ENCODE peak calls at places on chromosomes 16 and 17, in eight cellular contexts. One of them, this sample, is unnamed.

GRCh38 chr16:56975714-56976113 is 13.6 kb upstream of the NLRC5 start:
- DNase-seq in gastrocnemius medialis: no peak
- DNase-seq in mammary epithelial cell: no peak
- DNase-seq in sigmoid colon: no peak
- DNase-seq in CD8-positive, alpha-beta T cell: no peak
- DNase-seq in AG10803: no peak
- DNase-seq in HL-60: no peak
- DNase-seq in mesendoderm: no peak
- DNase-seq in this sample: no peak

GRCh38 chr17:58156839-58157803 is 8.9 kb downstream of the OR4D1 start:
- DNase-seq in gastrocnemius medialis: no peak
- DNase-seq in mesendoderm: peak; percentile 75
- DNase-seq in AG10803: no peak
- DNase-seq in mammary epithelial cell: peak; percentile 8
- DNase-seq in CD8-positive, alpha-beta T cell: peak; percentile 56
- DNase-seq in sigmoid colon: no peak
- DNase-seq in HL-60: no peak
- DNase-seq in this sample: no peak

GRCh38 chr17:74922694-74923537 is at the start of gene USH1G:
- DNase-seq in mesendoderm: no peak
- DNase-seq in mammary epithelial cell: no peak
- DNase-seq in gastrocnemius medialis: no peak
- DNase-seq in AG10803: no peak
- DNase-seq in sigmoid colon: no peak
- DNase-seq in HL-60: no peak
- DNase-seq in CD8-positive, alpha-beta T cell: peak; percentile 36
- DNase-seq in this sample: no peak

GRCh38 chr17:37834168-37834567 is 89.3 kb upstream of the HNF1B start:
- DNase-seq in CD8-positive, alpha-beta T cell: no peak
- DNase-seq in sigmoid colon: no peak
- DNase-seq in mammary epithelial cell: no peak
- DNase-seq in mesendoderm: no peak
- DNase-seq in HL-60: no peak
- DNase-seq in gastrocnemius medialis: no peak
- DNase-seq in AG10803: no peak
- DNase-seq in this sample: no peak

GRCh38 chr17:4136373-4136772 is 6.5 kb downstream of the ZZEF1 start:
- DNase-seq in mammary epithelial cell: peak; percentile 22
- DNase-seq in CD8-positive, alpha-beta T cell: no peak
- DNase-seq in HL-60: no peak
- DNase-seq in sigmoid colon: peak; percentile 74
- DNase-seq in AG10803: peak; percentile 8
- DNase-seq in mesendoderm: no peak
- DNase-seq in gastrocnemius medialis: peak; percentile 78
- DNase-seq in this sample: no peak

GRCh38 chr17:63171428-63172205 is 205.6 kb downstream of the TANC2 start:
- DNase-seq in mesendoderm: no peak
- DNase-seq in HL-60: no peak
- DNase-seq in gastrocnemius medialis: no peak
- DNase-seq in sigmoid colon: no peak
- DNase-seq in mammary epithelial cell: peak; percentile 32
- DNase-seq in AG10803: peak; percentile 41
- DNase-seq in CD8-positive, alpha-beta T cell: no peak
- DNase-seq in this sample: no peak

GRCh38 chr17:16171613-16172012 is 43.7 kb downstream of the NCOR1 start:
- DNase-seq in AG10803: no peak
- DNase-seq in HL-60: no peak
- DNase-seq in sigmoid colon: no peak
- DNase-seq in mesendoderm: no peak
- DNase-seq in CD8-positive, alpha-beta T cell: no peak
- DNase-seq in gastrocnemius medialis: no peak
- DNase-seq in mammary epithelial cell: no peak
- DNase-seq in this sample: no peak

GRCh38 chr16:31436221-31437045 is 6.2 kb downstream of the ZNF843 start:
- DNase-seq in sigmoid colon: peak; percentile 34
- DNase-seq in CD8-positive, alpha-beta T cell: no peak
- DNase-seq in gastrocnemius medialis: no peak
- DNase-seq in mammary epithelial cell: no peak
- DNase-seq in AG10803: no peak
- DNase-seq in HL-60: no peak
- DNase-seq in mesendoderm: no peak
- DNase-seq in this sample: no peak

GRCh38 chr17:41918392-41919164 is at the start of gene ACLY:
- DNase-seq in mammary epithelial cell: peak; percentile 97
- DNase-seq in HL-60: peak; percentile 96
- DNase-seq in mesendoderm: peak; percentile 52
- DNase-seq in AG10803: peak; percentile 95
- DNase-seq in CD8-positive, alpha-beta T cell: peak; percentile 93
- DNase-seq in sigmoid colon: peak; percentile 98
- DNase-seq in gastrocnemius medialis: peak; percentile 92
- DNase-seq in this sample: peak; percentile 87

DNA sequence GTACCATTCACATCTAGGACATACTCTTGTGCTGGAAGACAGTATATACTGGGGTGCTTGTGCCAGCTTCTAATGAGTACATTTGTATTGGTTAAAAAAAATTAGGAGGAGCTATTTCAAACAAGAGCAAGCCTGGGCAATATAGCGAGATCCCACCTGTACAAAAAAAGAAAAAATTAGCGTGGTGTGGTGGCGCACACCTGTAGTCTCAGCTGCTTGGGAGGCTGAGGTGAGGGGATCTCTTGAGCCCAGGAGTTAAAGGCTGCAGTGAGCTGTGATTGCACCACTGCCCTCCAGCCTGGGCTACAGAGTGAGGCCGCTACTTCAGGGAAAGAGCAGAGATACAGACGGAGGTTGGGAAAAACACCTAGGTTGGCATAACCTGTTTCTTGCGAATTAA is 1.2 kb downstream of the MRTFB start:
- DNase-seq in sigmoid colon: no peak
- DNase-seq in CD8-positive, alpha-beta T cell: no peak
- DNase-seq in mammary epithelial cell: no peak
- DNase-seq in mesendoderm: no peak
- DNase-seq in gastrocnemius medialis: no peak
- DNase-seq in AG10803: no peak
- DNase-seq in HL-60: no peak
- DNase-seq in this sample: no peak
- H3K4me3 ChIP-seq in sigmoid colon: peak overlapping the region; percentile 91
- H3K4me3 ChIP-seq in CD8-positive, alpha-beta T cell: no peak overlapping the region
- H3K4me3 ChIP-seq in mammary epithelial cell: peak overlapping the region; percentile 73
- H3K4me3 ChIP-seq in mesendoderm: peak overlapping the region; percentile 78
- H3K4me3 ChIP-seq in gastrocnemius medialis: peak overlapping the region; percentile 96
- H3K4me3 ChIP-seq in AG10803: peak overlapping the region; percentile 75
- H3K4me3 ChIP-seq in HL-60: no peak overlapping the region
- H3K4me3 ChIP-seq in this sample: no peak overlapping the region

DNA sequence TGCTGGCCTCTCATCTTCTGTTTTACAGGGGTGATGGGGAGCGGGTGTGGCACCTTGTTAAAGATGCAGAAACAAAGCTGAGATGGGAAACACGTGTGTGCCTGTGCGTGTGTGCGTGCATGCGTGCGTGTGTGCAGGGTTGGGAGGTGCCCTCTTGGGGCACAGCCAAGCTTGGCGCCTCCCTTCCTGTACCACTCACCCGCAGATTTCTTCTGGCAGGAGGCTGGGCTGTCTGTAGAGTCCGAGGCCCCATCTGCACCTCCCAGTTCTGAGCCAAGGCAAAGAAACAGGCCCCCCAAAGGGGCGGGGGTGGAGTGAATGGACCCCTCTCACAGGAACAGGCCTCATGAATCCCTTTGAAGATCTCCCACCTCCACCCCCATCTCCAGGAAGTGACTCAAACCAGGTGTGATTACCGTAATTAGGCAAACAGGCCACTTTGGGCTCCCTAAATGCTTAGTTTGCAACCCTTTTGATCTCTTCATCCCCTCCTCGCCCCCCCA is 20.9 kb downstream of the TNS4 start:
- DNase-seq in mammary epithelial cell: peak; percentile 63
- DNase-seq in gastrocnemius medialis: no peak
- DNase-seq in HL-60: peak; percentile 68
- DNase-seq in CD8-positive, alpha-beta T cell: peak; percentile 97
- DNase-seq in AG10803: peak; percentile 78
- DNase-seq in mesendoderm: peak; percentile 90
- DNase-seq in sigmoid colon: no peak
- DNase-seq in this sample: no peak
- H3K4me3 ChIP-seq in mammary epithelial cell: no peak overlapping the region
- H3K4me3 ChIP-seq in gastrocnemius medialis: no peak overlapping the region
- H3K4me3 ChIP-seq in HL-60: no peak overlapping the region
- H3K4me3 ChIP-seq in CD8-positive, alpha-beta T cell: peak overlapping the region; percentile 3
- H3K4me3 ChIP-seq in AG10803: no peak overlapping the region
- H3K4me3 ChIP-seq in mesendoderm: no peak overlapping the region
- H3K4me3 ChIP-seq in sigmoid colon: no peak overlapping the region
- H3K4me3 ChIP-seq in this sample: no peak overlapping the region

DNA sequence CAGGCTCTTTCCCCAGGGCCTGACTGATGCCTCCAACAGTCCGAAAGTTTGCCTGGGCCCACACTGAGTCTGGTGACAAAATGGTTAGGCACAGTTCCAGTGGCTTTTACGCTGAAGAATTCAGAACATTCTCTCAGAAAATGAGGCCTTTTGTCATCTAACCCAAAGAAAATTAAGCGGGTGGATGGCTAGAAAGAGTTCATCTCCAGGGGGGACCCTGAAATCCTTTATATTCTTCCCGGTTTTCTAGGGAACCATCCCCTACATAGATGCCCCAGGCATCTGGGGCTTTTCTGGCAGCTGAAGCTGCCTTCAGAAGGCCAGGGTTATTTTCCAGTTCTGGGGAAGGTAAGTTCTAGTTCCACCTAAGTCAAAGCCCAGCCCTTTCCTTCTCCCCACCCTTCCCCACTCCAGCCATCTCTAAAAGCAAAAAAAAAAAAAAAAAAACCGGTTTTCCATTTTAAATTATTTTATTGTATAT is 2.2 kb downstream of the RASD1 start:
- DNase-seq in gastrocnemius medialis: no peak
- DNase-seq in mesendoderm: no peak
- DNase-seq in HL-60: no peak
- DNase-seq in mammary epithelial cell: no peak
- DNase-seq in CD8-positive, alpha-beta T cell: no peak
- DNase-seq in sigmoid colon: peak; percentile 12
- DNase-seq in AG10803: no peak
- DNase-seq in this sample: no peak
- H3K4me3 ChIP-seq in gastrocnemius medialis: peak overlapping the region; percentile 93
- H3K4me3 ChIP-seq in mesendoderm: no peak overlapping the region
- H3K4me3 ChIP-seq in HL-60: no peak overlapping the region
- H3K4me3 ChIP-seq in mammary epithelial cell: no peak overlapping the region
- H3K4me3 ChIP-seq in CD8-positive, alpha-beta T cell: no peak overlapping the region
- H3K4me3 ChIP-seq in sigmoid colon: no peak overlapping the region
- H3K4me3 ChIP-seq in AG10803: no peak overlapping the region
- H3K4me3 ChIP-seq in this sample: no peak overlapping the region

DNA sequence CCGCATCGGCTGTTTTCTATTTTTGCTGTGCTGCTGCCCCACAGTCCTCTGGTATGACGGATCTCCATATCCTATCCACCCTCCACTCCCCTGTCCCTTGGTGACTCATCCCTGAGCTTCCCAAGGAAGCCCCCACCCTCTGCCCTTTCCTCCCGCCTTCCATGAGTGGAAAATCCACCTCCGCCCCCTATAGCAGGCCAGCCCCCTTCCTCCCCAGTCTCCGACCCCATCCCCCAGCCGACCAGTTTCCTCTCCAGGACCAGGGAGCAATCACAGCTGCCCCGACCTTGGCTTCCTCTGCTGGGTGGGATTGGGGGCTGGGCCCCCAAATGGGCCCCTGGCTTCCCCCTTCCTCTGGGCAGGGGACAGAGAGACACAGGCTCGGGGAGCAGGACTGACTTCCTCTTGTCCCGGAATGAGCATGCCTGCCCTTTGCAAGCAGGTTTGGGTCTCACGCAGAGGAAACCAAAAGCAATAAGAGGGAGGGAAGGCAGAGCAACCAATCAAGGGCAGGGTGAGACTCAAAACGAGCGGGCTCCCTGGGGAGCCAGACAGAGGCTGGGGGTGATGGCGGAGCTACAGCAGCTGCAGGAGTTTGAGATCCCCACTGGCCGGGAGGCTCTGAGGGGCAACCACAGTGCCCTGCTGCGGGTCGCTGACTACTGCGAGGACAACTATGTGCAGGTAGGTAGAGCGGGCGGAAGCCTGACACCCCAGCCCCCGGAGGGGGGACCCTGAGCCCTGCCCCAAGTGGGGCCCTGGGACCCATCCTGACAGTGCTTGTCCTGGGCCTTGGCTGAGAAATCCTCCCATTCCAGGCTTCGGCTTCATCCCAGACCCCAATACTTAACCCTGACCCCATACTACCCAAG is at the start of the genes ABI3 and GNGT2:
- DNase-seq in sigmoid colon: no peak
- DNase-seq in mammary epithelial cell: no peak
- DNase-seq in gastrocnemius medialis: no peak
- DNase-seq in AG10803: no peak
- DNase-seq in CD8-positive, alpha-beta T cell: peak; percentile 69
- DNase-seq in mesendoderm: peak; percentile 73
- DNase-seq in HL-60: peak; percentile 89
- DNase-seq in this sample: peak; percentile 83
- H3K4me3 ChIP-seq in sigmoid colon: peak within 1 kb of the TSS; percentile 31
- H3K4me3 ChIP-seq in mammary epithelial cell: no peak within 1 kb of the TSS
- H3K4me3 ChIP-seq in gastrocnemius medialis: peak within 1 kb of the TSS; percentile 48
- H3K4me3 ChIP-seq in AG10803: no peak within 1 kb of the TSS
- H3K4me3 ChIP-seq in CD8-positive, alpha-beta T cell: peak within 1 kb of the TSS; percentile 86
- H3K4me3 ChIP-seq in mesendoderm: no peak within 1 kb of the TSS
- H3K4me3 ChIP-seq in HL-60: no peak within 1 kb of the TSS
- H3K4me3 ChIP-seq in this sample: peak within 1 kb of the TSS; percentile 89

GRCh38 chr17:179066-179432 is 2.4 kb downstream of the DOC2B start:
- DNase-seq in mammary epithelial cell: no peak
- DNase-seq in HL-60: no peak
- DNase-seq in sigmoid colon: no peak
- DNase-seq in gastrocnemius medialis: no peak
- DNase-seq in AG10803: no peak
- DNase-seq in CD8-positive, alpha-beta T cell: peak; percentile 5
- DNase-seq in mesendoderm: no peak
- DNase-seq in this sample: no peak
- H3K4me3 ChIP-seq in mammary epithelial cell: no peak overlapping the region
- H3K4me3 ChIP-seq in HL-60: no peak overlapping the region
- H3K4me3 ChIP-seq in sigmoid colon: no peak overlapping the region
- H3K4me3 ChIP-seq in gastrocnemius medialis: no peak overlapping the region
- H3K4me3 ChIP-seq in AG10803: no peak overlapping the region
- H3K4me3 ChIP-seq in CD8-positive, alpha-beta T cell: no peak overlapping the region
- H3K4me3 ChIP-seq in mesendoderm: no peak overlapping the region
- H3K4me3 ChIP-seq in this sample: no peak overlapping the region

DNA sequence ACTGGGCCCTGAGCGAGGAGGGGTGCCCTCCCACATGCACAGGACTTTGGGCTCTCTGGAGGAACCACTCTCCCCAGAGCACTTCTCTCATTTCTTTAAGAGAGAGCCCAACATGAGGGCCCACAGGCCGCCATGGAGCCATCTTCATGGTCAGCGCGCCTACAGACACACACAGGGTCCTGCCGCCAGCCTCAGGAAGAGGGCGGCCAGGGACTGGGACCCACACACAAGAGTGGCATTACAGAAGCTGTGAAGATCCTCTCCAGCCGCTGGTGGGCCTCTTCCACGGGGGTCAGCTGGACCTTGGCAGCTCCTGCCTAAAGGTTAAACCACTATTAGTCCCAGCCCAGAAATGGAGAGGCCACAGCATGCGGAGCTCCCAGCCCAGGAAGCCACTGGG is 54.5 kb downstream of the MYO18A start:
- DNase-seq in gastrocnemius medialis: no peak
- DNase-seq in sigmoid colon: no peak
- DNase-seq in mammary epithelial cell: no peak
- DNase-seq in HL-60: no peak
- DNase-seq in mesendoderm: no peak
- DNase-seq in AG10803: no peak
- DNase-seq in CD8-positive, alpha-beta T cell: no peak
- DNase-seq in this sample: no peak
- H3K4me3 ChIP-seq in gastrocnemius medialis: no peak overlapping the region
- H3K4me3 ChIP-seq in sigmoid colon: no peak overlapping the region
- H3K4me3 ChIP-seq in mammary epithelial cell: no peak overlapping the region
- H3K4me3 ChIP-seq in HL-60: no peak overlapping the region
- H3K4me3 ChIP-seq in mesendoderm: no peak overlapping the region
- H3K4me3 ChIP-seq in AG10803: no peak overlapping the region
- H3K4me3 ChIP-seq in CD8-positive, alpha-beta T cell: no peak overlapping the region
- H3K4me3 ChIP-seq in this sample: no peak overlapping the region